ENCODE peak calls at places on chromosomes 11 and 22, in nine cellular contexts. P is brain microvascular endothelial cell, N is astrocyte, Y is DND-41, W is mammary epithelial cell, M is upper lobe of left lung, L is breast epithelium, E is endothelial cell of umbilical vein, V is adrenal gland. X is an unnamed sample. For H3K27me3, the result is how much of the 10 kb centered on the place peaks cover.

GRCh38 chr11:94623120-94623735 is 56.1 kb downstream of the PIWIL4 start:
- DNase-seq in P (peak), Y (peak), E (peak), L (no peak), N (peak), W (peak), M (peak), V (peak), X (peak)

GRCh38 chr11:120025606-120026335 is 112.1 kb downstream of the TRIM29 start:
- DNase-seq in Y (no peak), L (no peak), N (no peak), V (no peak), W (no peak), M (no peak), P (no peak), E (no peak), X (no peak)

GRCh38 chr11:3165152-3165705 is at the start of gene OSBPL5:
- DNase-seq in P (no peak), V (peak), E (peak), L (peak), Y (peak), N (peak), W (peak), M (peak), X (peak)

GRCh38 chr11:60482361-60482760 is 10.2 kb upstream of the MS4A12 start:
- DNase-seq in Y (no peak), E (no peak), L (no peak), M (peak), P (no peak), V (no peak), W (no peak), N (no peak), X (no peak)

GRCh38 chr11:132717824-132718223 is 814.5 kb downstream of the OPCML start:
- DNase-seq in L (no peak), M (no peak), W (no peak), V (no peak), P (no peak), Y (peak), E (no peak), N (no peak), X (no peak)

GRCh38 chr11:77471520-77472234 is 2.2 kb downstream of the PAK1 start:
- DNase-seq in M (peak), V (no peak), Y (peak), L (no peak), N (no peak), E (no peak), W (peak), P (no peak), X (no peak)

GRCh38 chr11:13315517-13316432 is 38.2 kb downstream of the BMAL1 start:
- DNase-seq in L (no peak), P (no peak), V (no peak), E (no peak), M (no peak), W (no peak), Y (no peak), N (no peak), X (no peak)

GRCh38 chr22:45036154-45036553 is 26.3 kb upstream of the PHF21B start:
- DNase-seq in W (no peak), L (no peak), M (no peak), Y (no peak), V (no peak), P (no peak), N (peak), E (no peak), X (no peak)

GRCh38 chr11:76073716-76074115 is 132.6 kb downstream of the WNT11 start:
- DNase-seq in L (no peak), Y (no peak), P (no peak), M (no peak), V (no peak), N (peak), W (no peak), E (peak), X (no peak)

GRCh38 chr11:65204646-65205601 is 23.2 kb downstream of the CAPN1 start:
- DNase-seq in E (peak), M (peak), W (no peak), V (no peak), Y (peak), L (no peak), N (no peak), P (no peak), X (peak)

GRCh38 chr11:26286472-26287066 is 45.4 kb upstream of the ANO3 start:
- DNase-seq in Y (peak), M (no peak), L (no peak), N (peak), V (no peak), W (peak), E (peak), P (peak), X (no peak)

GRCh38 chr11:16925495-16926065 is 88.6 kb downstream of the PLEKHA7 start:
- DNase-seq in L (peak), W (peak), N (peak), M (peak), P (peak), V (peak), Y (no peak), E (peak), X (no peak)

GRCh38 chr11:78313898-78314297 is 103.7 kb downstream of the GAB2 start:
- DNase-seq in L (no peak), E (no peak), V (no peak), Y (no peak), W (peak), M (peak), N (no peak), P (no peak), X (no peak)

GRCh38 chr22:36405221-36405631 is 17.5 kb upstream of the MYH9 start:
- DNase-seq in N (no peak), P (no peak), L (no peak), V (no peak), Y (peak), M (no peak), W (no peak), E (no peak), X (no peak)

GRCh38 chr11:71119656-71120269 is 132.6 kb downstream of the SHANK2 start:
- DNase-seq in Y (no peak), E (no peak), L (no peak), V (no peak), W (no peak), M (no peak), N (no peak), P (no peak), X (no peak)

GRCh38 chr22:32043391-32043790 is 330 bp downstream of the SLC5A1 start:
- DNase-seq in N (no peak), L (no peak), E (no peak), W (no peak), M (no peak), Y (no peak), V (no peak), P (no peak), X (no peak)

GRCh38 chr11:25766332-25767015 is 565.5 kb upstream of the ANO3 start:
- DNase-seq in E (no peak), Y (no peak), M (no peak), P (peak), V (no peak), L (no peak), W (no peak), N (no peak), X (no peak)

GRCh38 chr11:16292167-16292859 is 64.0 kb downstream of the SOX6 start:
- DNase-seq in P (no peak), M (no peak), E (no peak), N (no peak), L (no peak), Y (no peak), V (no peak), W (no peak), X (no peak)

GRCh38 chr11:57425565-57426438 is 1.1 kb downstream of the SLC43A3 start:
- DNase-seq in M (peak), Y (peak), P (no peak), L (peak), V (peak), N (no peak), E (peak), W (peak), X (no peak)

GRCh38 chr11:296206-296975 is 2.9 kb downstream of the IFITM5 start:
- DNase-seq in Y (no peak), P (no peak), N (no peak), M (no peak), E (no peak), V (no peak), W (no peak), L (no peak), X (no peak)

GRCh38 chr22:22076937-22077703 is 94.5 kb upstream of the TOP3B start:
- DNase-seq in V (no peak), P (peak), E (no peak), L (no peak), Y (no peak), N (no peak), M (no peak), W (peak), X (no peak)

GRCh38 chr11:64650923-64651523 is 60.0 kb downstream of the SLC22A12 start:
- DNase-seq in V (no peak), P (peak), W (no peak), L (no peak), E (peak), Y (peak), M (no peak), N (no peak), X (no peak)

GRCh38 chr11:68153742-68154141 is 32.6 kb upstream of the CHKA start:
- DNase-seq in V (no peak), Y (no peak), N (no peak), L (no peak), M (no peak), P (no peak), E (no peak), W (no peak), X (no peak)

GRCh38 chr11:33733978-33734377 is 2.2 kb downstream of the CD59 start:
- DNase-seq in N (no peak), M (no peak), L (no peak), V (no peak), Y (no peak), E (peak), P (no peak), W (peak), X (no peak)

GRCh38 chr11:35142481-35143207 is 3.7 kb downstream of the CD44 start:
- DNase-seq in Y (no peak), V (no peak), M (no peak), N (peak), L (no peak), P (peak), E (peak), W (peak), X (no peak)

GRCh38 chr11:13183094-13183825 is 94.3 kb upstream of the BMAL1 start:
- DNase-seq in Y (peak), L (no peak), V (no peak), M (no peak), N (peak), E (peak), P (peak), W (peak), X (no peak)

GRCh38 chr11:20054584-20054983 is 105.7 kb downstream of the DBX1 start:
- DNase-seq in W (no peak), M (no peak), N (no peak), L (no peak), V (no peak), Y (no peak), P (no peak), E (no peak), X (no peak)

GRCh38 chr11:5605849-5606248 is 9.4 kb downstream of the TRIM6 start:
- DNase-seq in N (peak), P (peak), W (peak), E (no peak), V (peak), L (no peak), Y (no peak), M (no peak), X (no peak)

GRCh38 chr22:33477131-33478111 is 419.2 kb upstream of the SYN3 start:
- DNase-seq in E (no peak), Y (no peak), V (no peak), P (no peak), L (no peak), M (no peak), N (peak), W (no peak), X (no peak)

GRCh38 chr11:65310756-65311155 is 3.9 kb upstream of the CDC42EP2 start:
- DNase-seq in L (no peak), Y (no peak), P (no peak), W (no peak), E (no peak), M (no peak), N (peak), V (no peak), X (no peak)

GRCh38 chr11:110571286-110571685 is 141.0 kb downstream of the ARHGAP20 start:
- DNase-seq in P (no peak), V (no peak), N (no peak), M (no peak), L (no peak), Y (no peak), W (no peak), E (no peak), X (no peak)

GRCh38 chr11:60634151-60634550 is 65.3 kb upstream of the MS4A8 start:
- DNase-seq in E (peak), V (no peak), W (no peak), P (no peak), L (no peak), Y (peak), N (no peak), M (no peak), X (no peak)

GRCh38 chr11:6771926-6772898 is at the start of gene OR2AG2:
- DNase-seq in W (no peak), E (no peak), P (no peak), N (no peak), Y (no peak), L (no peak), V (peak), M (peak), X (no peak)

GRCh38 chr22:27438271-27438980 is 363.1 kb downstream of the MN1 start:
- DNase-seq in N (no peak), V (peak), Y (no peak), W (no peak), P (no peak), L (no peak), E (no peak), M (no peak), X (no peak)

GRCh38 chr11:134275534-134276395 is at the start of gene GLB1L3:
- DNase-seq in V (no peak), N (no peak), L (no peak), P (no peak), Y (peak), M (no peak), E (no peak), W (peak), X (peak)

GRCh38 chr11:129063118-129063517 is 120.4 kb upstream of the TP53AIP1 start:
- DNase-seq in Y (no peak), P (no peak), V (no peak), W (no peak), N (no peak), L (no peak), M (no peak), E (no peak), X (no peak)

GRCh38 chr22:43163241-43163795 is 12.0 kb downstream of the TSPO start:
- DNase-seq in P (no peak), N (no peak), L (no peak), V (no peak), E (no peak), M (no peak), W (no peak), Y (no peak), X (no peak)
- H3K27ac ChIP-seq in P (no peak), N (no peak), L (peak), V (no peak), E (no peak), M (peak), W (no peak), Y (no peak), X (no peak)

DNA sequence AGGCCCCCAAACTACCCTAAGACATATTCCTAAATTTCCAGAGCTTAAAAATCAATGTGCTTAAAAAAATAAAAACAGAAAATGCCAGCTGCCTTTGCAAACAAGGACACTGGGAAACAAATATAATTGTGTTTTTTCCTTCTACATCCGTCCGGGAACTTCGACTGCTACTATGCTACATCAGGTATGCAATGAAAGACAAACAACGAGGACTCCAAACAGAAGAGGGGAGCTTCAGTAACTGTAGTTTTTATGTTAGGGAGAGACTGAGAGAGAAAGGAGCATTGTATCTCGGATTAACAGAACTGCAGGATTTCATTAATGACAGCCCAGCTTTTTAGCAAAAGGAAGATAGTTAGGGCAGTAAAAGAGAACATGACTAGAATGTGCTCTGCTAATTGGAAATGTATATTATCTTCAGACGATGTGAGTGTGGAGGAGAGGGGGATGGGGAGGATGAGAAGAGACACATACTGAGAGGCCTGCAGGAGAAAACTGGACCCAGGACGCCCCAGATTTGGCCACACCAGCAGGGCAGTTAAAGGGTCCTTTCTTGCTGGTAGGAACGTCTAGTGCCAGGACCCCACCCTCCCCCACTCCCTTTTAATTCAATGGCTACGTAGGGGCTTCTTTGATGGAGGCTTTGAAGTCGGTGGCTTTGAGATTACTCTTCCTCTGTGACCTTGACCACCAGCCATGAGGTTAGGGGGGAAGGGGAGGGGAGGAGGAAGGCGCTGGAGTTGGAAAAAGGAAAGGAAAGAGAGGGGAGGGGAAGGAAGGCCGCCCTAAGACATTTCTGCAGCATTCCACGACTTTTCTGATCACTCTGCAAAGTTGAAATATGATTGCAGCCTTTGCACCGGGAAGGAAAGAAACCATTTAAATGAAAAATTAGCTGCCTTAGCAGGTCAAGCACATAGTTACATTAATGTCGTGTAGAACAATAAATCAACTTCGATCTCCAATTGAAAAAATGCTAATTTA is 187.1 kb downstream of the BLID start:
- DNase-seq in Y (no peak), P (no peak), W (no peak), E (no peak), L (no peak), V (no peak), N (no peak), M (no peak), X (no peak)
- TF ChIP-seq CTCF in Y (no peak), P (no peak), W (no peak), E (no peak), L (no peak), V (no peak), N (no peak), M (no peak), X (no peak)

GRCh38 chr11:73585834-73586575 is 11.9 kb downstream of the FAM168A start:
- DNase-seq in P (peak), W (peak), L (no peak), N (peak), Y (no peak), E (no peak), M (no peak), V (no peak), X (no peak)
- H3K27me3 ChIP-seq in P (under half), W (under half), L (under half), N (under half), Y (under half), E (under half), M (under half), V (under half), X (under half)

DNA sequence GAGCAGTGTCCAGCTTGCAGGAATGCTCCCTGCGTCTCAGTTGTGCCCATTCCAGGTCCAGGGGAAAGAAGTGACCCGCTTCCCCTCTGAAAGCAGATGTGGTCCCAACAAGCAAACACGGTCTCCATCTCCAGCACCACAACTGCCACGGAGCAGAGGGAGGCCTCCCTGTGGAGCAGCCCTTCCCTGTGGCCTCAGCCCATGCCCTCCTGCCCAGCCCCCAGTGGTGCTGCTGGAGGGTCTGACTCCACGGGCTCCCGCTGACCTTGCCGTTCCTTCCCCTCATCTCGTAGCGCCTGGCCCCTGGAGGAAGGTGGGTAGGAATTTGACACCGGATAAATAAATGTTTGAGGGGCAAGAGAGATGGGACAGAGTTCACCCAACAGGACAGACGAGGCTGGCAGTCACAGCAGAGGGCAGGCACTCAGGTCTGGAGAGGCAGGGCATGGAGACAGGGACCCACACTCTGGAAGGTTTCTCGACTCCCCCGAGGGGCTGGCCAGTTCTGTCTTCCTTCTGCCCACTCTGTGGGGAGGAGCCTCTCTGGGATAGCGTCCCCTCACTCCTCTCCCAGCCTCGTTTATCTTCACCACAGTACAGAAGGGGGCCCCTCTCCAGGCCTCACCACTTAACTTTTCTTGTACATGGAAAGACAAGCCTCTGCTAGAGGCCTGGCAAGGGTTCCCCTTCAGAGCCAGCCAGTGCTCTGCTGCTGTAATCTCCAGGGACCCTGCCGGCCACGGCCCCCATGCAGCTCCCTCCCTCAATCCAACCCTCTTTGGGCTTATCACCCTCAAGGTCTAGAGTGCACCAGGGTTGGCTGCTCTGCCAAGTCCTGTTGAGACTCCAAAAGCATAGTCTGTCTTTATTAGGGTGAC is 7.5 kb upstream of the ST3GAL4 start:
- DNase-seq in W (no peak), N (no peak), E (no peak), Y (no peak), M (no peak), L (no peak), P (no peak), V (no peak), X (no peak)
- H3K27ac ChIP-seq in W (no peak), N (no peak), E (peak), Y (no peak), M (peak), L (peak), P (no peak), V (peak), X (no peak)